ENCODE peak calls at places on chromosomes 4 and X, in seven cellular contexts. G is SK-N-SH, W is GM23338, N is MM.1S, O is PC-3, D is neural progenitor cell, R is HCT116. F is an unnamed sample.

GRCh38 chrX:71291381-71291780 is 7.9 kb downstream of the NONO start:
- DNase-seq in O (no peak), R (no peak), D (no peak), G (no peak), W (no peak), N (no peak), F (no peak)

GRCh38 chrX:17547658-17548057 is 172.7 kb downstream of the NHS start:
- DNase-seq in D (no peak), N (peak), R (peak), G (no peak), O (peak), W (no peak), F (no peak)

GRCh38 chrX:39705299-39705698 is 392.5 kb downstream of the BCOR start:
- DNase-seq in O (peak), W (peak), G (no peak), D (no peak), N (no peak), R (peak), F (no peak)

GRCh38 chr4:47669946-47670345 is 167.9 kb downstream of the CORIN start:
- DNase-seq in W (no peak), O (no peak), D (no peak), R (no peak), G (no peak), N (no peak), F (no peak)

GRCh38 chr4:74328501-74328900 is 20.2 kb downstream of the EPGN start:
- DNase-seq in D (no peak), R (no peak), W (no peak), G (no peak), N (no peak), O (no peak), F (no peak)

GRCh38 chr4:110190249-110190648 is 8.2 kb downstream of the ELOVL6 start:
- DNase-seq in D (no peak), R (no peak), N (no peak), G (no peak), O (no peak), W (no peak), F (no peak)

GRCh38 chr4:37780444-37781133 is 45.9 kb upstream of the PGM2 start:
- DNase-seq in D (peak), R (no peak), N (peak), W (peak), G (no peak), O (no peak), F (peak)

GRCh38 chrX:149818652-149819051 is 36.9 kb downstream of the MAGEA9 start:
- DNase-seq in N (no peak), W (no peak), R (no peak), D (no peak), O (no peak), G (no peak), F (no peak)

GRCh38 chrX:21438792-21439191 is 64.6 kb downstream of the CNKSR2 start:
- DNase-seq in R (no peak), O (no peak), W (no peak), D (no peak), G (no peak), N (peak), F (peak)

GRCh38 chr4:86117781-86118302 is 242.0 kb downstream of the MAPK10 start:
- DNase-seq in W (no peak), N (no peak), G (peak), D (no peak), R (no peak), O (peak), F (no peak)

GRCh38 chr4:72935462-72935861 is 134.1 kb downstream of the COX18 start:
- DNase-seq in N (no peak), G (no peak), W (no peak), R (no peak), O (no peak), D (no peak), F (no peak)

GRCh38 chr4:85703098-85703497 is 228.1 kb downstream of the ARHGAP24 start:
- DNase-seq in G (no peak), O (no peak), R (no peak), N (no peak), D (no peak), W (no peak), F (peak)

GRCh38 chrX:2710041-2710471 is 19.0 kb downstream of the CD99 start:
- DNase-seq in O (peak), D (no peak), R (peak), G (no peak), N (no peak), W (no peak), F (no peak)

GRCh38 chr4:111602848-111603247 is 542.4 kb upstream of the FAM241A start:
- DNase-seq in W (peak), R (peak), D (no peak), N (no peak), G (no peak), O (peak), F (no peak)

GRCh38 chr4:664713-665231 is 9.3 kb downstream of the ATP5ME start:
- DNase-seq in W (no peak), D (no peak), R (no peak), O (no peak), G (no peak), N (no peak), F (no peak)

GRCh38 chr4:175054980-175055379 is 136.8 kb downstream of the ADAM29 start:
- DNase-seq in R (no peak), N (no peak), O (no peak), D (peak), G (no peak), W (peak), F (peak)

GRCh38 chr4:76067652-76068286 is 6.7 kb upstream of the ART3 start:
- DNase-seq in N (peak), G (peak), O (peak), W (peak), D (peak), R (peak), F (peak)

GRCh38 chr4:23770011-23770410 is 119.8 kb downstream of the PPARGC1A start:
- DNase-seq in W (no peak), O (no peak), D (no peak), N (no peak), R (no peak), G (no peak), F (no peak)

GRCh38 chrX:40169193-40170086 is 71.7 kb upstream of the BCOR start:
- DNase-seq in O (peak), G (peak), W (peak), D (peak), N (peak), R (peak), F (peak)

GRCh38 chr4:178255172-178255571 is 812.9 kb upstream of the AGA start:
- DNase-seq in N (no peak), G (no peak), O (no peak), D (no peak), W (no peak), R (no peak), F (no peak)

GRCh38 chrX:121570072-121570841 is 522.8 kb downstream of the GLUD2 start:
- DNase-seq in R (no peak), N (no peak), W (no peak), O (peak), G (no peak), D (no peak), F (no peak)

GRCh38 chr4:140188975-140189374 is 35.0 kb upstream of the MAML3 start:
- DNase-seq in O (peak), R (no peak), N (no peak), W (no peak), D (no peak), G (no peak), F (no peak)

GRCh38 chr4:26542996-26543395 is 40.9 kb upstream of the TBC1D19 start:
- DNase-seq in W (no peak), R (no peak), N (no peak), O (no peak), D (no peak), G (no peak), F (no peak)

GRCh38 chr4:24104173-24104572 is 214.3 kb upstream of the PPARGC1A start:
- DNase-seq in O (no peak), N (no peak), R (no peak), D (no peak), G (no peak), W (no peak), F (no peak)

GRCh38 chr4:119728692-119729593 is 100.3 kb upstream of the PDE5A start:
- DNase-seq in R (no peak), D (no peak), N (no peak), O (peak), W (no peak), G (no peak), F (no peak)

GRCh38 chr4:119728185-119728584 is 99.6 kb upstream of the PDE5A start:
- DNase-seq in W (no peak), N (no peak), O (no peak), G (no peak), D (no peak), R (no peak), F (no peak)

GRCh38 chr4:119725011-119725410 is 96.4 kb upstream of the PDE5A start:
- DNase-seq in D (no peak), R (no peak), O (no peak), W (no peak), G (no peak), N (no peak), F (no peak)

GRCh38 chr4:119726505-119726904 is 97.9 kb upstream of the PDE5A start:
- DNase-seq in O (no peak), W (no peak), D (no peak), N (no peak), R (no peak), G (no peak), F (no peak)

GRCh38 chr4:119725688-119726330 is 97.2 kb upstream of the PDE5A start:
- DNase-seq in W (peak), R (no peak), N (no peak), G (no peak), D (no peak), O (no peak), F (no peak)
- H3K4me3 ChIP-seq in W (no peak), R (no peak), N (no peak), G (no peak), D (no peak), O (no peak), F (no peak)

GRCh38 chr4:142222127-142222526 is 585.7 kb downstream of the IL15 start:
- DNase-seq in R (no peak), D (no peak), G (no peak), W (no peak), N (no peak), O (peak), F (no peak)
- TF ChIP-seq EZH2phosphoT487 in R (no peak), D (no peak), G (no peak), W (no peak), N (no peak), O (no peak), F (no peak)

GRCh38 chr4:120517966-120518365 is 404.6 kb downstream of the PRDM5 start:
- DNase-seq in O (peak), W (peak), D (no peak), N (no peak), G (peak), R (peak), F (no peak)
- TF ChIP-seq CTCF in O (no peak), W (no peak), D (no peak), N (no peak), G (no peak), R (no peak), F (no peak)

GRCh38 chr4:56937262-56937661 is 29.6 kb downstream of the REST start:
- DNase-seq in O (peak), N (no peak), G (no peak), W (no peak), R (peak), D (no peak), F (no peak)
- H3K4me3 ChIP-seq in O (no peak), N (no peak), G (no peak), W (no peak), R (no peak), D (no peak), F (no peak)

GRCh38 chrX:24292358-24292757 is 21.5 kb downstream of the SUPT20HL2 start:
- DNase-seq in R (no peak), G (no peak), N (no peak), W (no peak), D (no peak), O (no peak), F (no peak)
- TF ChIP-seq EZH2phosphoT487 in R (no peak), G (no peak), N (no peak), W (no peak), D (no peak), O (no peak), F (no peak)

GRCh38 chrX:7993873-7994272 is 66.7 kb upstream of the PNPLA4 start:
- DNase-seq in G (no peak), O (no peak), R (no peak), N (no peak), W (no peak), D (no peak), F (no peak)

GRCh38 chrX:7996851-7997250 is 69.6 kb upstream of the PNPLA4 start:
- DNase-seq in G (no peak), O (no peak), N (no peak), R (no peak), D (no peak), W (no peak), F (no peak)

DNA sequence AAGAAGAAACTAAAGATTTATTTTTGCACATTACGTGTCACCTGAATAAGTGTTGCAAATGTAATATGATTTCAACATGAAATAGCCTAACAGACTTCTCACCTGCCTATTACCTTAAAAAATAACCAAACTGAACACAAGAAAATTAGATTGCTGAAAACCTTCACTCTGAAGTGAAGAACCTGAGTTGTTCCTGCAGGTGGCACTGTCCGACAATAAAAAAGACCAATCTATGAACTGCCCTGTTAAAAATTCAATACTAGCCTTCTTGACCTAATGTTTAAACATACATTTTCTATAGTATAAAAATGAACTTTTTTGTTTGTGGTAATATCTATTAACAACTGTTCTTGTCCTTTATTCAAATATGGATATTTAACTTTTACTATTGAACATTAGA is 69.2 kb upstream of the PNPLA4 start:
- DNase-seq in R (no peak), N (peak), G (peak), O (peak), D (peak), W (peak), F (peak)
- TF ChIP-seq CTCF in R (peak), N (peak), G (peak), O (peak), D (peak), W (peak), F (peak)

GRCh38 chrX:19670854-19671620 is 155.7 kb upstream of the MAP3K15 start:
- DNase-seq in R (peak), G (peak), O (peak), W (peak), D (peak), N (no peak), F (no peak)

GRCh38 chrX:19673334-19674040 is 158.2 kb upstream of the MAP3K15 start:
- DNase-seq in G (no peak), O (peak), N (no peak), R (peak), D (no peak), W (no peak), F (no peak)

GRCh38 chrX:19672211-19672814 is 157.0 kb upstream of the MAP3K15 start:
- DNase-seq in R (no peak), N (no peak), W (no peak), G (no peak), O (no peak), D (no peak), F (no peak)

GRCh38 chrX:19666950-19667349 is 151.6 kb upstream of the MAP3K15 start:
- DNase-seq in O (no peak), W (no peak), R (no peak), D (no peak), G (no peak), N (no peak), F (no peak)

GRCh38 chrX:19670321-19670750 is 155.0 kb upstream of the MAP3K15 start:
- DNase-seq in W (no peak), D (no peak), R (no peak), G (no peak), O (peak), N (no peak), F (no peak)
- H3K4me3 ChIP-seq in W (no peak), D (no peak), R (peak), G (peak), O (peak), N (no peak), F (no peak)

F was measured in OCI-LY7.